ENCODE peak calls at places on chromosomes 5 and 9, in four cellular contexts. E, G, Q and C are unnamed samples.

GRCh38 chr5:6492934-6493333 is 44.3 kb downstream of the UBE2QL1 start:
- DNase-seq in E (no peak), G (no peak), Q (no peak), C (no peak)

GRCh38 chr5:77638763-77639451 is 394 bp upstream of the OTP start:
- DNase-seq in E (no peak), G (no peak), Q (no peak), C (no peak)

GRCh38 chr5:159510282-159510681 is 180.0 kb upstream of the IL12B start:
- DNase-seq in E (peak; percentile 88), G (no peak), Q (peak; percentile 68), C (no peak)

GRCh38 chr9:69815313-69815712 is 5.3 kb upstream of the CFAP95 start:
- DNase-seq in E (no peak), G (no peak), Q (no peak), C (no peak)

GRCh38 chr9:17906204-17906840 is 327.5 kb downstream of the SH3GL2 start:
- DNase-seq in E (no peak), G (no peak), Q (peak; percentile 64), C (no peak)

GRCh38 chr5:88778736-88779135 is 104.2 kb downstream of the MEF2C start:
- DNase-seq in E (peak; percentile 45), G (no peak), Q (no peak), C (no peak)

GRCh38 chr9:137058651-137059234 is 4.9 kb upstream of the ENTPD2 start:
- DNase-seq in E (no peak), G (no peak), Q (no peak), C (no peak)

GRCh38 chr9:109403766-109404320 is 83.0 kb upstream of the EPB41L4B start:
- DNase-seq in E (no peak), G (no peak), Q (no peak), C (no peak)

GRCh38 chr5:19802686-19803085 is 185.3 kb downstream of the CDH18 start:
- DNase-seq in E (no peak), G (no peak), Q (no peak), C (no peak)

GRCh38 chr9:92709954-92710353 is 40.0 kb upstream of the IPPK start:
- DNase-seq in E (no peak), G (no peak), Q (no peak), C (no peak)